ENCODE peak calls at places on chromosomes 7 and 10, in eight cellular contexts. P is GM23338; A is heart right ventricle; W is effector memory CD4-positive, alpha-beta T cell; H is adipocyte; N is lung; M is psoas muscle; K is tibial artery. D is an unnamed sample.

GRCh38 chr7:134939136-134939535 is 47.2 kb upstream of the AGBL3 start:
- DNase-seq in P (no peak), A (no peak), W (no peak), H (no peak), N (no peak), M (no peak), K (no peak), D (no peak)

GRCh38 chr7:41275255-41275654 is 427.6 kb downstream of the INHBA start:
- DNase-seq in P (no peak), A (no peak), W (no peak), H (no peak), N (no peak), M (no peak), K (no peak), D (no peak)

GRCh38 chr10:1104971-1105370 is 48.8 kb downstream of the WDR37 start:
- DNase-seq in P (no peak), A (no peak), W (no peak), H (no peak), N (no peak), M (no peak), K (no peak), D (no peak)

GRCh38 chr7:158695726-158696452 is 8.7 kb downstream of the NCAPG2 start:
- DNase-seq in P (peak; percentile 64), A (no peak), W (peak; percentile 20), H (peak; percentile 85), N (peak; percentile 55), M (peak; percentile 35), K (peak; percentile 82), D (peak; percentile 69)

GRCh38 chr7:55457801-55458200 is 92.7 kb downstream of the LANCL2 start:
- DNase-seq in P (no peak), A (no peak), W (no peak), H (peak; percentile 7), N (no peak), M (no peak), K (no peak), D (no peak)

GRCh38 chr10:124722812-124723783 is 21.1 kb downstream of the FAM53B start:
- DNase-seq in P (no peak), A (peak; percentile 67), W (peak; percentile 41), H (no peak), N (no peak), M (no peak), K (peak; percentile 79), D (peak; percentile 76)

GRCh38 chr10:7409045-7409731 is 1.6 kb downstream of the SFMBT2 start:
- DNase-seq in P (peak; percentile 17), A (peak; percentile 37), W (peak; percentile 31), H (no peak), N (no peak), M (peak; percentile 25), K (no peak), D (no peak)

GRCh38 chr7:50956522-50957155 is 173.9 kb upstream of the GRB10 start:
- DNase-seq in P (no peak), A (no peak), W (no peak), H (no peak), N (no peak), M (no peak), K (no peak), D (no peak)

GRCh38 chr10:97117372-97117771 is 68.4 kb downstream of the SLIT1 start:
- DNase-seq in P (peak; percentile 44), A (no peak), W (no peak), H (no peak), N (no peak), M (no peak), K (no peak), D (no peak)

GRCh38 chr10:123154943-123155505 is 822 bp downstream of the BUB3 start:
- DNase-seq in P (peak; percentile 71), A (no peak), W (no peak), H (peak; percentile 70), N (no peak), M (no peak), K (no peak), D (no peak)

GRCh38 chr7:1641661-1642260 is 28.3 kb upstream of the ELFN1 start:
- DNase-seq in P (no peak), A (no peak), W (no peak), H (no peak), N (no peak), M (no peak), K (no peak), D (no peak)

GRCh38 chr10:122725768-122726167 is 26.1 kb upstream of the C10orf120 start:
- DNase-seq in P (peak; percentile 47), A (no peak), W (no peak), H (no peak), N (no peak), M (no peak), K (no peak), D (no peak)

GRCh38 chr10:16843252-16843870 is 26.1 kb upstream of the RSU1 start:
- DNase-seq in P (peak; percentile 95), A (no peak), W (no peak), H (peak; percentile 98), N (no peak), M (no peak), K (no peak), D (no peak)

GRCh38 chr7:159102681-159103381 is 41.8 kb downstream of the VIPR2 start:
- DNase-seq in P (no peak), A (no peak), W (no peak), H (no peak), N (no peak), M (peak; percentile 5), K (peak; percentile 54), D (peak; percentile 54)

GRCh38 chr7:81725003-81725402 is 44.8 kb downstream of the HGF start:
- DNase-seq in P (no peak), A (no peak), W (no peak), H (peak; percentile 63), N (no peak), M (no peak), K (no peak), D (no peak)

GRCh38 chr10:24723386-24723787 is 300 bp downstream of the ARHGAP21 start:
- DNase-seq in P (no peak), A (no peak), W (no peak), H (no peak), N (no peak), M (peak; percentile 53), K (no peak), D (no peak)

GRCh38 chr10:112332509-112333228 is 41.2 kb upstream of the ACSL5 start:
- DNase-seq in P (no peak), A (no peak), W (no peak), H (no peak), N (peak; percentile 46), M (no peak), K (no peak), D (no peak)

GRCh38 chr7:44808914-44809393 is 12.5 kb downstream of the PPIA start:
- DNase-seq in P (no peak), A (no peak), W (no peak), H (no peak), N (no peak), M (no peak), K (no peak), D (no peak)

GRCh38 chr7:141739250-141739649 is 1.1 kb downstream of the SSBP1 start:
- DNase-seq in P (no peak), A (no peak), W (no peak), H (no peak), N (no peak), M (no peak), K (no peak), D (no peak)
- H3K36me3 ChIP-seq in P (peaks cover 47% of the 10 kb centered on the region), A (peaks cover 51% of the 10 kb centered on the region), W (peaks cover 35% of the 10 kb centered on the region), H (peaks cover 43% of the 10 kb centered on the region), N (peaks cover 12% of the 10 kb centered on the region), M (peaks cover 9% of the 10 kb centered on the region), K (peaks cover 35% of the 10 kb centered on the region), D (no peaks in the 10 kb centered on the region)

GRCh38 chr10:13143761-13144160 is 17.6 kb upstream of the MCM10 start:
- DNase-seq in P (no peak), A (no peak), W (no peak), H (no peak), N (no peak), M (no peak), K (no peak), D (no peak)

GRCh38 chr10:13140627-13141190 is 20.6 kb upstream of the MCM10 start:
- DNase-seq in P (no peak), A (no peak), W (no peak), H (no peak), N (no peak), M (no peak), K (no peak), D (no peak)

GRCh38 chr10:13139671-13140070 is 21.7 kb upstream of the MCM10 start:
- DNase-seq in P (no peak), A (no peak), W (no peak), H (no peak), N (no peak), M (no peak), K (no peak), D (no peak)

GRCh38 chr10:13136651-13137050 is 24.7 kb upstream of the MCM10 start:
- DNase-seq in P (no peak), A (no peak), W (no peak), H (no peak), N (no peak), M (no peak), K (no peak), D (no peak)

DNA sequence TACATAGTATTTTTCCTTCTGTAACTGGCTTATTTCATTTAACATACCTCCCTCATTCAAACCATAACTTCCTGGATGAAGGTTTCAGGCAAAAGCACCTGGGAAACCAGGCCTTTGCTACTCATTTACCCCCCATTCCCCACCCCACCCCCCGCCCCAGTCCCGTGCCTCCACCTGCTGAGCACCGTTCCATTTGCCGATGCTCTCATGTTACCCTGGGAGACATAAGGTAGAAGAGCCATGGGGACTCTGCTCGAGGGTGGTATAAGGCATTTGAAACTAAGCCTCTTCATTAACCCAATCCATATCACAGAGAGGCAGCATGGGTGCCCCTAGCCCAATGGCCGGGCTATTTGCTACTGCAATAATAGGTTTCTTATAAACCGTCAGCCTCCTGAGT is 22.2 kb upstream of the MCM10 start:
- DNase-seq in P (peak; percentile 44), A (no peak), W (no peak), H (no peak), N (no peak), M (no peak), K (no peak), D (no peak)
- H3K36me3 ChIP-seq in P (no peaks in the 10 kb centered on the region), A (peaks cover 100% of the 10 kb centered on the region), W (peaks cover 73% of the 10 kb centered on the region), H (peaks cover 83% of the 10 kb centered on the region), N (peaks cover 40% of the 10 kb centered on the region), M (peaks cover 12% of the 10 kb centered on the region), K (peaks cover 87% of the 10 kb centered on the region), D (peaks cover 28% of the 10 kb centered on the region)

DNA sequence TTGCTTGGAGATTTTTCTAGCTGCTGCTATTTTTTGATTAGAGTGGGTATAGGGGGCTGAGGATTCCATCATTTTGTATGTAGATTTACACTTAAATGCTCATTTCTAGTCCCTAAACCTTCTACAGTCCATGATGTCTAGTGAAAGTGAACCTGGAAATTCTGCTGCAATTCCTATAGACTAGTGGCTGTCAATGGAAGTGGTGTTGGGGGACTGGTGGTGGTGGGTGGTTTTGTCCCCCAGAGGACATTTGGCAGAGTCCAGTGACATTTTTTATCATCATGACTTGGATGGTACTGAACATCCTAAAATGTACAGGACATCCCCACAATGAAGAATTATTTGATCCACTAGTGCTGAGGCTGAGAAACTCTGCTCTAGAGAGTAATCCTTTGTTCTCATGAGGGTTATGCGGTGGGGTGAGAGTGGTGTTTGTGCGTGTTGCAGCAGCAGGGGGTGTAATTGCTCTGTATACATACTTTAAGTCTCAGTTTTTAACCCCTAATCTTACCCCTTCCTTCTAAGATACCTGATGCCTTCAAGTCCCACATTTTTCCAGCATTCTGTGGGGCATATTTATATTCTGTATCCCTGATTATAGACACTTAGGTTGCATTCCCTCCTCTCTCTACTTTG is 35.0 kb downstream of the KIF11 start:
- DNase-seq in P (peak; percentile 25), A (no peak), W (no peak), H (no peak), N (no peak), M (no peak), K (no peak), D (no peak)
- H3K36me3 ChIP-seq in P (peaks cover 48% of the 10 kb centered on the region), A (no peaks in the 10 kb centered on the region), W (no peaks in the 10 kb centered on the region), H (no peaks in the 10 kb centered on the region), N (no peaks in the 10 kb centered on the region), M (no peaks in the 10 kb centered on the region), K (no peaks in the 10 kb centered on the region), D (no peaks in the 10 kb centered on the region)

GRCh38 chr7:99003419-99003818 is 125.1 kb downstream of the TRRAP start:
- DNase-seq in P (no peak), A (no peak), W (no peak), H (no peak), N (no peak), M (no peak), K (no peak), D (peak; percentile 20)
- H3K36me3 ChIP-seq in P (peaks cover 6% of the 10 kb centered on the region), A (peaks cover 99% of the 10 kb centered on the region), W (peaks cover 81% of the 10 kb centered on the region), H (peaks cover 80% of the 10 kb centered on the region), N (peaks cover 22% of the 10 kb centered on the region), M (peaks cover 7% of the 10 kb centered on the region), K (peaks cover 100% of the 10 kb centered on the region), D (peaks cover 5% of the 10 kb centered on the region)